ENCODE peak calls at places on chromosomes 5 and 9, in six cellular contexts. F is kidney; J is glutamatergic neuron; R is AG04450; G is activated CD8-positive, alpha-beta T cell treated with anti-CD3 and anti-CD28 coated beads for 36 hours; E is foreskin fibroblast. P is an unnamed sample.

GRCh38 chr5:110738812-110739651 is at the start of gene SLC25A46:
- DNase-seq in F (peak; percentile 95), J (peak; percentile 89), R (peak; percentile 41), G (peak; percentile 94), E (peak; percentile 93), P (peak; percentile 89)

GRCh38 chr9:37669232-37669631 is 18.5 kb downstream of the FRMPD1 start:
- DNase-seq in F (no peak), J (no peak), R (no peak), G (no peak), E (no peak), P (no peak)

GRCh38 chr5:101989659-101990058 is 306.4 kb downstream of the SLCO4C1 start:
- DNase-seq in F (no peak), J (no peak), R (no peak), G (no peak), E (no peak), P (no peak)

GRCh38 chr9:26502311-26502710 is 390.3 kb downstream of the CAAP1 start:
- DNase-seq in F (no peak), J (no peak), R (no peak), G (no peak), E (no peak), P (no peak)

GRCh38 chr5:5303242-5303641 is 119.2 kb upstream of the ICE1 start:
- DNase-seq in F (no peak), J (no peak), R (no peak), G (no peak), E (no peak), P (no peak)

GRCh38 chr5:164735334-164735733 is 1229.9 kb downstream of the MAT2B start:
- DNase-seq in F (no peak), J (no peak), R (no peak), G (no peak), E (no peak), P (no peak)

GRCh38 chr9:130627896-130628792 is 36.2 kb upstream of the PRDM12 start:
- DNase-seq in F (no peak), J (no peak), R (no peak), G (no peak), E (no peak), P (no peak)

GRCh38 chr5:125766706-125767105 is 656.5 kb upstream of the GRAMD2B start:
- DNase-seq in F (no peak), J (no peak), R (no peak), G (no peak), E (no peak), P (no peak)

GRCh38 chr5:36066540-36067210 is at the start of gene UGT3A2:
- DNase-seq in F (no peak), J (peak; percentile 33), R (no peak), G (no peak), E (no peak), P (no peak)

GRCh38 chr5:89994266-89994665 is 415.3 kb downstream of the CETN3 start:
- DNase-seq in F (no peak), J (no peak), R (no peak), G (no peak), E (peak; percentile 8), P (no peak)

GRCh38 chr5:139232161-139232724 is 34.1 kb upstream of the SIL1 start:
- DNase-seq in F (no peak), J (no peak), R (no peak), G (no peak), E (peak; percentile 56), P (no peak)

GRCh38 chr9:129362287-129363098 is 184.4 kb upstream of the IER5L start:
- DNase-seq in F (peak; percentile 83), J (peak; percentile 64), R (no peak), G (no peak), E (no peak), P (no peak)

GRCh38 chr9:76415731-76416130 is 21.5 kb upstream of the RFK start:
- DNase-seq in F (no peak), J (no peak), R (no peak), G (no peak), E (peak; percentile 66), P (no peak)

GRCh38 chr9:135144581-135145108 is 57.2 kb downstream of the OLFM1 start:
- DNase-seq in F (no peak), J (no peak), R (no peak), G (no peak), E (no peak), P (no peak)

GRCh38 chr5:31632460-31632859 is 6.5 kb upstream of the PDZD2 start:
- DNase-seq in F (no peak), J (no peak), R (no peak), G (no peak), E (no peak), P (no peak)

GRCh38 chr9:14348241-14349140 is 34.5 kb upstream of the NFIB start:
- DNase-seq in F (no peak), J (no peak), R (no peak), G (no peak), E (peak; percentile 44), P (no peak)

GRCh38 chr5:3299441-3299840 is 296.2 kb upstream of the IRX1 start:
- DNase-seq in F (no peak), J (no peak), R (no peak), G (no peak), E (no peak), P (no peak)

GRCh38 chr5:143892908-143893307 is 80.9 kb downstream of the HMHB1 start:
- DNase-seq in F (no peak), J (no peak), R (no peak), G (no peak), E (no peak), P (no peak)

GRCh38 chr9:112361602-112362001 is 18.3 kb upstream of the HSDL2 start:
- DNase-seq in F (no peak), J (no peak), R (no peak), G (no peak), E (peak; percentile 71), P (no peak)

GRCh38 chr5:147432323-147432722 is 77.5 kb downstream of the DPYSL3 start:
- DNase-seq in F (no peak), J (no peak), R (no peak), G (no peak), E (no peak), P (no peak)

GRCh38 chr9:122402403-122403268 is 31.8 kb downstream of the PTGS1 start:
- DNase-seq in F (no peak), J (no peak), R (peak; percentile 91), G (peak; percentile 84), E (peak; percentile 98), P (no peak)

GRCh38 chr9:113682297-113682771 is 193.8 kb upstream of the ZNF618 start:
- DNase-seq in F (no peak), J (peak; percentile 85), R (peak; percentile 76), G (peak; percentile 69), E (peak; percentile 91), P (no peak)

GRCh38 chr5:11985993-11986392 is 81.7 kb upstream of the CTNND2 start:
- DNase-seq in F (no peak), J (no peak), R (no peak), G (no peak), E (no peak), P (no peak)

GRCh38 chr5:57221049-57221568 is 47.2 kb downstream of the GPBP1 start:
- DNase-seq in F (no peak), J (no peak), R (no peak), G (no peak), E (peak; percentile 72), P (peak; percentile 30)

GRCh38 chr9:117314021-117314420 is 100.8 kb downstream of the ASTN2 start:
- DNase-seq in F (no peak), J (no peak), R (no peak), G (no peak), E (no peak), P (no peak)

GRCh38 chr5:7868427-7868772 is 431 bp downstream of the FASTKD3 start:
- DNase-seq in F (no peak), J (no peak), R (no peak), G (no peak), E (no peak), P (no peak)

GRCh38 chr9:106708147-106708838 is 154.7 kb upstream of the ZNF462 start:
- DNase-seq in F (no peak), J (no peak), R (no peak), G (no peak), E (no peak), P (no peak)

GRCh38 chr9:93809204-93809940 is 145.8 kb downstream of the BARX1 start:
- DNase-seq in F (no peak), J (no peak), R (no peak), G (no peak), E (no peak), P (no peak)

GRCh38 chr5:74673011-74673790 is 11.8 kb upstream of the HEXB start:
- DNase-seq in F (no peak), J (no peak), R (no peak), G (no peak), E (peak; percentile 71), P (no peak)

GRCh38 chr5:133316346-133317343 is 264.8 kb downstream of the HSPA4 start:
- DNase-seq in F (no peak), J (peak; percentile 32), R (no peak), G (peak; percentile 28), E (no peak), P (no peak)
- TF ChIP-seq CTCF in F (no peak), J (no peak), R (peak; percentile 14), G (no peak), E (no peak), P (peak; percentile 51)

DNA sequence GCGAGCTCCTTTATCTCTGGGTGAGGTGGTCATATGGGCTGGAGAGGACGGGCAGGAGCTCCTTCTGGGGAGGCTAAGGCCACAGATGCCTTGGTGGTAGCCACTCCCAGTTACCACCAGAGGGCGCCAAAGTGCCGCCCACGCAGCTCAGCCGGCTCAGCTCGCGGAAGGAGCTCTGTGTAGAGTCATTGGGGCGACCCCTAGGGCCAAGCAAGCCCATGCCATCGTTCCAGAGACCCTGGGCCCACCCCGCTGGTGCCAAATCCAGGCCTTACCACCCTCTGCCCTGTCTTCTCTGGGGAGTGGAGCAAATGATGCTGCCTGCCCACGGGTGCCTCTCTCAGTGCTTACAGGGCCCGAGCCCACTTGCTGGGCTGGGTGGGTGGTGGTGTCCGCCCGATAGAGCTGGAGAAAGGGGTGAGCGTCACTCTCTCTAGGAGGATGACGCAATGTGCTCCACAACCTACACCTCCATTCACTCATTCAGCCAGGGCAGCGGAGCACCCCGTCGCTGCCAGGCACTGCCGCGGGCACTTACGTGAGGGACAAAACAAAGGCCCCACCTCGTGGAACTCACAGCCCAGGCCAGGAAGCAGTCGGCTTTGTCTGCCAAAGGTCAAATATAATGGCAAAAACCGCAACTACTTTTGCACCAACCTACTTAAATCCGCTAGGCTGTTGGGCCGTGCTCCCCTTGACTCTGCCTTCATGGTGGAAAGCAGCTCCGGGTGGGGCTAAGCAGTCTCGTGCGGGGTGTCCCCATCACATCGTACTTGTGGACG is 13.8 kb downstream of the TSPAN17 start:
- DNase-seq in F (peak; percentile 91), J (peak; percentile 87), R (peak; percentile 26), G (peak; percentile 85), E (peak; percentile 91), P (peak; percentile 73)
- TF ChIP-seq CTCF in F (peak; percentile 90), J (peak; percentile 99), R (peak; percentile 95), G (peak; percentile 88), E (peak; percentile 85), P (peak; percentile 96)

GRCh38 chr5:23139338-23140171 is 286.4 kb upstream of the CDH12 start:
- DNase-seq in F (no peak), J (no peak), R (no peak), G (no peak), E (peak; percentile 0), P (no peak)
- TF ChIP-seq CTCF in F (peak; percentile 13), J (peak; percentile 64), R (peak; percentile 32), G (peak; percentile 48), E (no peak), P (peak; percentile 9)

GRCh38 chr9:87531370-87532295 is 34.0 kb downstream of the DAPK1 start:
- DNase-seq in F (no peak), J (no peak), R (no peak), G (no peak), E (no peak), P (no peak)
- TF ChIP-seq CTCF in F (no peak), J (no peak), R (no peak), G (no peak), E (no peak), P (no peak)